ENCODE peak calls at places on chromosomes 6 and 20, in seven cellular contexts. T is neural progenitor cell, F is astrocyte, A is aorta, K is psoas muscle, I is right cardiac atrium, O is IMR-90. W is an unnamed sample. For H3K4me1, the result is how much of the 10 kb centered on the place peaks cover.

GRCh38 chr20:24761220-24762065 is 187.6 kb upstream of the CST7 start:
- DNase-seq in K (no peak), I (no peak), T (no peak), A (no peak), O (no peak), F (no peak), W (no peak)

GRCh38 chr20:22352019-22352418 is 232.4 kb downstream of the FOXA2 start:
- DNase-seq in K (no peak), F (no peak), I (no peak), O (no peak), T (no peak), A (no peak), W (no peak)

GRCh38 chr20:2455771-2456497 is 14.7 kb downstream of the SNRPB start:
- DNase-seq in T (no peak), A (no peak), K (no peak), I (no peak), F (no peak), O (no peak), W (no peak)

GRCh38 chr20:53643031-53643832 is 49.6 kb upstream of the ZNF217 start:
- DNase-seq in T (no peak), F (peak), A (no peak), K (no peak), I (peak), O (peak), W (peak)

GRCh38 chr20:9235518-9235917 is 166.6 kb downstream of the PLCB4 start:
- DNase-seq in T (no peak), O (peak), K (no peak), A (no peak), I (no peak), F (peak), W (peak)

GRCh38 chr6:155530219-155530834 is 74.7 kb upstream of the NOX3 start:
- DNase-seq in I (no peak), K (no peak), F (peak), O (peak), A (no peak), T (peak), W (no peak)

GRCh38 chr6:109998159-109998785 is 20.2 kb downstream of the GPR6 start:
- DNase-seq in T (peak), K (no peak), O (no peak), I (no peak), F (no peak), A (no peak), W (no peak)

GRCh38 chr6:56055066-56055465 is 179.7 kb upstream of the BMP5 start:
- DNase-seq in K (no peak), T (no peak), O (no peak), F (no peak), I (no peak), A (no peak), W (no peak)

GRCh38 chr20:59805786-59806577 is 127.5 kb downstream of the SYCP2 start:
- DNase-seq in O (no peak), F (no peak), I (no peak), T (no peak), K (no peak), A (no peak), W (no peak)

GRCh38 chr6:77502966-77503365 is 39.7 kb upstream of the HTR1B start:
- DNase-seq in F (peak), A (no peak), T (no peak), O (no peak), I (no peak), K (no peak), W (peak)

GRCh38 chr20:62887147-62887859 is 25.7 kb upstream of the TCFL5 start:
- DNase-seq in F (peak), T (no peak), O (peak), I (peak), A (no peak), K (peak), W (peak)

GRCh38 chr20:9590189-9590588 is 75.8 kb downstream of the LAMP5 start:
- DNase-seq in I (no peak), A (no peak), O (peak), F (peak), T (no peak), K (no peak), W (no peak)

GRCh38 chr6:140340795-140341194 is 966.3 kb upstream of the CITED2 start:
- DNase-seq in F (no peak), T (no peak), I (no peak), A (no peak), O (no peak), K (no peak), W (no peak)

GRCh38 chr20:8344106-8344505 is 212.0 kb downstream of the PLCB1 start:
- DNase-seq in A (no peak), F (no peak), K (no peak), I (no peak), O (no peak), T (no peak), W (no peak)

GRCh38 chr6:97068211-97068610 is 143.7 kb downstream of the KLHL32 start:
- DNase-seq in T (peak), A (no peak), O (peak), F (peak), K (no peak), I (no peak), W (no peak)

GRCh38 chr20:17960927-17961599 is 7.5 kb downstream of the SNX5 start:
- DNase-seq in A (no peak), K (peak), F (peak), I (peak), T (no peak), O (peak), W (no peak)

GRCh38 chr20:17473662-17474061 is 57.5 kb downstream of the BFSP1 start:
- DNase-seq in I (no peak), A (no peak), O (no peak), T (no peak), F (no peak), K (no peak), W (no peak)

GRCh38 chr6:131275273-131275672 is 140.0 kb downstream of the AKAP7 start:
- DNase-seq in I (no peak), A (no peak), F (no peak), O (no peak), K (no peak), T (no peak), W (no peak)

GRCh38 chr6:106117579-106117978 is 31.4 kb downstream of the PRDM1 start:
- DNase-seq in K (no peak), T (no peak), O (no peak), I (no peak), A (no peak), F (no peak), W (no peak)

GRCh38 chr6:141618180-141618581 is 514.5 kb upstream of the GJE1 start:
- DNase-seq in K (no peak), T (no peak), I (peak), A (no peak), F (no peak), O (no peak), W (no peak)

GRCh38 chr6:53805016-53805415 is 10.2 kb downstream of the LRRC1 start:
- DNase-seq in F (no peak), I (no peak), A (no peak), T (no peak), O (no peak), K (no peak), W (no peak)

GRCh38 chr6:18044108-18044783 is 56.8 kb upstream of the KIF13A start:
- DNase-seq in I (peak), A (no peak), T (no peak), O (no peak), K (no peak), F (no peak), W (no peak)

GRCh38 chr6:90190752-90191393 is 105.8 kb downstream of the BACH2 start:
- DNase-seq in A (no peak), O (no peak), T (no peak), I (no peak), K (no peak), F (no peak), W (no peak)

GRCh38 chr20:10508468-10509251 is 73.6 kb downstream of the SLX4IP start:
- DNase-seq in I (peak), A (peak), K (no peak), T (no peak), F (peak), O (peak), W (no peak)

GRCh38 chr6:33977606-33978438 is 168.1 kb downstream of the GRM4 start:
- DNase-seq in K (no peak), A (no peak), O (no peak), T (no peak), I (no peak), F (no peak), W (no peak)

GRCh38 chr20:14986656-14987055 is 649.2 kb upstream of the FLRT3 start:
- DNase-seq in I (no peak), O (no peak), A (no peak), T (no peak), K (no peak), F (no peak), W (no peak)

GRCh38 chr6:65566117-65566516 is 140.9 kb downstream of the EYS start:
- DNase-seq in K (no peak), I (no peak), A (no peak), F (no peak), O (no peak), T (peak), W (no peak)

GRCh38 chr6:12962529-12962928 is 246.0 kb downstream of the PHACTR1 start:
- DNase-seq in O (no peak), F (no peak), A (no peak), I (no peak), K (no peak), T (no peak), W (no peak)

GRCh38 chr6:148520109-148520841 is 177.6 kb downstream of the SASH1 start:
- DNase-seq in I (peak), T (no peak), K (no peak), F (no peak), A (no peak), O (no peak), W (no peak)

GRCh38 chr6:20906938-20907337 is 372.7 kb downstream of the CDKAL1 start:
- DNase-seq in T (no peak), O (peak), A (no peak), F (peak), K (no peak), I (no peak), W (peak)

GRCh38 chr6:107956586-107957164 is 1.3 kb downstream of the SEC63 start:
- DNase-seq in I (no peak), F (peak), A (no peak), O (peak), K (no peak), T (no peak), W (peak)

GRCh38 chr6:116572162-116572561 is 858 bp downstream of the RWDD1 start:
- DNase-seq in A (no peak), O (peak), K (peak), T (peak), I (peak), F (peak), W (no peak)

GRCh38 chr20:8388146-8388545 is 256.1 kb downstream of the PLCB1 start:
- DNase-seq in A (no peak), K (no peak), O (peak), I (no peak), T (no peak), F (peak), W (peak)

GRCh38 chr20:4160761-4161305 is 145.5 kb upstream of the RNF24 start:
- DNase-seq in O (peak), T (peak), A (peak), K (no peak), F (peak), I (peak), W (no peak)

GRCh38 chr20:56851552-56851951 is 222.4 kb downstream of the TFAP2C start:
- DNase-seq in T (no peak), A (no peak), O (no peak), F (no peak), I (no peak), K (no peak), W (no peak)

GRCh38 chr6:26445934-26446667 is 5.8 kb downstream of the BTN3A3 start:
- DNase-seq in K (no peak), I (no peak), T (no peak), O (no peak), F (no peak), A (no peak), W (no peak)

GRCh38 chr20:25706793-25707192 is 10.1 kb upstream of the ZNF337 start:
- DNase-seq in A (no peak), K (no peak), T (no peak), O (no peak), I (no peak), F (no peak), W (peak)

GRCh38 chr20:19143890-19144289 is 68.6 kb upstream of the SLC24A3 start:
- DNase-seq in F (no peak), T (no peak), I (no peak), A (no peak), O (no peak), K (no peak), W (no peak)

GRCh38 chr6:169166896-169167580 is 86.6 kb downstream of the THBS2 start:
- DNase-seq in K (no peak), T (no peak), O (no peak), A (no peak), I (peak), F (no peak), W (no peak)
- H3K4me1 ChIP-seq in K (under half), T (under half), O (under half), A (under half), I (under half), F (under half), W (under half)

GRCh38 chr20:50036703-50037102 is 53.9 kb downstream of the SNAI1 start:
- DNase-seq in I (peak), T (no peak), K (no peak), O (no peak), A (no peak), F (no peak), W (no peak)
- H3K27ac ChIP-seq in I (no peak), T (no peak), K (no peak), O (no peak), A (no peak), F (no peak), W (no peak)

DNA sequence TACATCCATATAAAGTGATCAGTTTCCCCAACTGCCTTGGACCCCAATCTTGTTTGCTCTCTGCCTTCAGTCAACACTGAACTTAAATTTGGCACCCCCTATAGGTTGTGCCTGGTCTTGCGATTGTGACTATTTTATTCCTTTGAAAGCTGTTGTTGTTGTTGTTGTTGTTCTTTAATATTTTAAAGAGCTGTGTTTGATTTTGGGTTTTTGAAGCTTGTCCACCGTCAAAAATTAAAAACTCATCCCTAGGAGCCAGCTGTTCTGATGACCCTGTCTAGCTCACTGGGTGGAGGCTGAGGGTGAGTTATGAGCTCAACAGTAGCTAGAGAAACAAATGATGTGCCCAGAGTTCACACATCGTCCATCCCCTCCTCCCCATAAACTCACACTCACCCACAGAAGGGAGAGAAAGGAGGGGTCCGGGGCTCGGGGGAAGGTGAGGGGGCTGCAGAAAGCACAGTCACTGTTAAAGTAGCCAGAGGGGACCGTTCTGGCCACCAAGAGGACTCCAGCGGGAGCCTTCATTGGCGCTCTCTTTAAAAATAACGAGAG is 4.0 kb downstream of the SIM1 start:
- DNase-seq in A (no peak), T (peak), F (no peak), I (no peak), O (no peak), K (no peak), W (no peak)
- H3K4me1 ChIP-seq in A (under half), T (under half), F (under half), I (under half), O (under half), K (under half), W (under half)

GRCh38 chr6:21997414-21998037 is 299.3 kb downstream of the PRL start:
- DNase-seq in K (no peak), A (no peak), T (no peak), O (peak), I (no peak), F (peak), W (no peak)
- H3K27ac ChIP-seq in K (no peak), A (no peak), T (no peak), O (no peak), I (no peak), F (peak), W (no peak)

W was measured in foreskin keratinocyte.